ENCODE peak calls at places on chromosomes 3 and 15, in seven cellular contexts. One of them, this sample, is unnamed.

GRCh38 chr3:132773071-132773619 is 50.9 kb upstream of the NPHP3 start:
- DNase-seq in foreskin fibroblast: no peak
- DNase-seq in A549: no peak
- DNase-seq in sigmoid colon: no peak
- DNase-seq in PC-3: no peak
- DNase-seq in WERI-Rb-1: no peak
- DNase-seq in cardiac fibroblast: no peak
- DNase-seq in this sample: no peak

GRCh38 chr3:42535981-42536784 is 33.7 kb downstream of the VIPR1 start:
- DNase-seq in cardiac fibroblast: peak; percentile 29
- DNase-seq in PC-3: peak; percentile 53
- DNase-seq in WERI-Rb-1: peak; percentile 74
- DNase-seq in sigmoid colon: no peak
- DNase-seq in foreskin fibroblast: no peak
- DNase-seq in A549: peak; percentile 41
- DNase-seq in this sample: no peak

GRCh38 chr3:88997276-88997675 is 110.1 kb upstream of the EPHA3 start:
- DNase-seq in A549: no peak
- DNase-seq in cardiac fibroblast: no peak
- DNase-seq in foreskin fibroblast: no peak
- DNase-seq in PC-3: no peak
- DNase-seq in WERI-Rb-1: no peak
- DNase-seq in sigmoid colon: no peak
- DNase-seq in this sample: no peak

GRCh38 chr3:23944007-23944760 is 902 bp upstream of the NR1D2 start:
- DNase-seq in A549: no peak
- DNase-seq in sigmoid colon: no peak
- DNase-seq in cardiac fibroblast: no peak
- DNase-seq in foreskin fibroblast: no peak
- DNase-seq in PC-3: no peak
- DNase-seq in WERI-Rb-1: no peak
- DNase-seq in this sample: no peak

GRCh38 chr15:86317379-86317745 is 237.7 kb downstream of the AGBL1 start:
- DNase-seq in WERI-Rb-1: no peak
- DNase-seq in A549: no peak
- DNase-seq in cardiac fibroblast: no peak
- DNase-seq in sigmoid colon: peak; percentile 65
- DNase-seq in PC-3: no peak
- DNase-seq in foreskin fibroblast: no peak
- DNase-seq in this sample: no peak

GRCh38 chr3:54067060-54067459 is 55.3 kb upstream of the CACNA2D3 start:
- DNase-seq in foreskin fibroblast: no peak
- DNase-seq in WERI-Rb-1: no peak
- DNase-seq in A549: no peak
- DNase-seq in cardiac fibroblast: no peak
- DNase-seq in PC-3: no peak
- DNase-seq in sigmoid colon: no peak
- DNase-seq in this sample: no peak

GRCh38 chr3:54146383-54147239 is 24.3 kb downstream of the CACNA2D3 start:
- DNase-seq in A549: peak; percentile 27
- DNase-seq in WERI-Rb-1: peak; percentile 84
- DNase-seq in cardiac fibroblast: peak; percentile 64
- DNase-seq in sigmoid colon: no peak
- DNase-seq in foreskin fibroblast: no peak
- DNase-seq in PC-3: peak; percentile 52
- DNase-seq in this sample: no peak

GRCh38 chr3:15271785-15272381 is 60.5 kb downstream of the SH3BP5 start:
- DNase-seq in A549: no peak
- DNase-seq in PC-3: no peak
- DNase-seq in foreskin fibroblast: no peak
- DNase-seq in WERI-Rb-1: no peak
- DNase-seq in sigmoid colon: peak; percentile 80
- DNase-seq in cardiac fibroblast: no peak
- DNase-seq in this sample: no peak

GRCh38 chr3:187401861-187402260 is 33.7 kb downstream of the RTP4 start:
- DNase-seq in foreskin fibroblast: no peak
- DNase-seq in WERI-Rb-1: no peak
- DNase-seq in cardiac fibroblast: no peak
- DNase-seq in sigmoid colon: no peak
- DNase-seq in PC-3: no peak
- DNase-seq in A549: no peak
- DNase-seq in this sample: no peak

GRCh38 chr3:45506751-45507391 is 87.7 kb upstream of the LIMD1 start:
- DNase-seq in A549: no peak
- DNase-seq in foreskin fibroblast: no peak
- DNase-seq in WERI-Rb-1: no peak
- DNase-seq in PC-3: no peak
- DNase-seq in cardiac fibroblast: no peak
- DNase-seq in sigmoid colon: no peak
- DNase-seq in this sample: no peak

GRCh38 chr3:160027541-160028195 is 39.0 kb downstream of the IL12A start:
- DNase-seq in WERI-Rb-1: no peak
- DNase-seq in foreskin fibroblast: peak; percentile 70
- DNase-seq in sigmoid colon: no peak
- DNase-seq in cardiac fibroblast: peak; percentile 60
- DNase-seq in PC-3: peak; percentile 82
- DNase-seq in A549: no peak
- DNase-seq in this sample: peak; percentile 26

GRCh38 chr3:167880183-167880582 is 144.7 kb downstream of the SERPINI1 start:
- DNase-seq in foreskin fibroblast: no peak
- DNase-seq in A549: no peak
- DNase-seq in WERI-Rb-1: no peak
- DNase-seq in sigmoid colon: no peak
- DNase-seq in cardiac fibroblast: no peak
- DNase-seq in PC-3: no peak
- DNase-seq in this sample: no peak

GRCh38 chr15:89768071-89768500 is 8.0 kb upstream of the MESP2 start:
- DNase-seq in PC-3: no peak
- DNase-seq in A549: no peak
- DNase-seq in sigmoid colon: no peak
- DNase-seq in WERI-Rb-1: no peak
- DNase-seq in foreskin fibroblast: peak; percentile 69
- DNase-seq in cardiac fibroblast: peak; percentile 89
- DNase-seq in this sample: no peak

GRCh38 chr3:165185707-165186327 is 10.4 kb downstream of the SLITRK3 start:
- DNase-seq in foreskin fibroblast: peak; percentile 11
- DNase-seq in sigmoid colon: peak; percentile 66
- DNase-seq in PC-3: peak; percentile 73
- DNase-seq in A549: no peak
- DNase-seq in WERI-Rb-1: peak; percentile 66
- DNase-seq in cardiac fibroblast: peak; percentile 74
- DNase-seq in this sample: no peak

GRCh38 chr3:185488465-185488864 is 10.4 kb downstream of the TMEM41A start:
- DNase-seq in WERI-Rb-1: no peak
- DNase-seq in cardiac fibroblast: no peak
- DNase-seq in A549: no peak
- DNase-seq in PC-3: no peak
- DNase-seq in foreskin fibroblast: no peak
- DNase-seq in sigmoid colon: no peak
- DNase-seq in this sample: no peak

GRCh38 chr15:46892621-46893160 is 824.6 kb upstream of the SEMA6D start:
- DNase-seq in A549: no peak
- DNase-seq in sigmoid colon: no peak
- DNase-seq in WERI-Rb-1: no peak
- DNase-seq in foreskin fibroblast: peak; percentile 2
- DNase-seq in PC-3: peak; percentile 51
- DNase-seq in cardiac fibroblast: no peak
- DNase-seq in this sample: no peak

GRCh38 chr3:151210676-151211381 is 7.8 kb upstream of the GPR171 start:
- DNase-seq in cardiac fibroblast: peak; percentile 45
- DNase-seq in foreskin fibroblast: no peak
- DNase-seq in PC-3: peak; percentile 21
- DNase-seq in A549: no peak
- DNase-seq in sigmoid colon: no peak
- DNase-seq in WERI-Rb-1: no peak
- DNase-seq in this sample: no peak

GRCh38 chr15:69042531-69042930 is 28.0 kb downstream of the NOX5 start:
- DNase-seq in foreskin fibroblast: no peak
- DNase-seq in cardiac fibroblast: no peak
- DNase-seq in WERI-Rb-1: no peak
- DNase-seq in sigmoid colon: no peak
- DNase-seq in PC-3: no peak
- DNase-seq in A549: no peak
- DNase-seq in this sample: no peak

GRCh38 chr3:59978979-59979378 is 929.2 kb upstream of the CFAP20DC start:
- DNase-seq in A549: no peak
- DNase-seq in PC-3: no peak
- DNase-seq in WERI-Rb-1: no peak
- DNase-seq in sigmoid colon: no peak
- DNase-seq in foreskin fibroblast: no peak
- DNase-seq in cardiac fibroblast: no peak
- DNase-seq in this sample: no peak

GRCh38 chr15:39641187-39641889 is 60.5 kb downstream of the THBS1 start:
- DNase-seq in cardiac fibroblast: no peak
- DNase-seq in sigmoid colon: no peak
- DNase-seq in PC-3: peak; percentile 89
- DNase-seq in A549: no peak
- DNase-seq in foreskin fibroblast: no peak
- DNase-seq in WERI-Rb-1: no peak
- DNase-seq in this sample: no peak

GRCh38 chr15:73022156-73022555 is 30.1 kb upstream of the NEO1 start:
- DNase-seq in sigmoid colon: no peak
- DNase-seq in A549: no peak
- DNase-seq in WERI-Rb-1: no peak
- DNase-seq in cardiac fibroblast: no peak
- DNase-seq in PC-3: no peak
- DNase-seq in foreskin fibroblast: peak; percentile 10
- DNase-seq in this sample: no peak

GRCh38 chr3:52240886-52241244 is 1.9 kb upstream of the TWF2 start:
- DNase-seq in sigmoid colon: no peak
- DNase-seq in WERI-Rb-1: no peak
- DNase-seq in foreskin fibroblast: no peak
- DNase-seq in A549: no peak
- DNase-seq in cardiac fibroblast: no peak
- DNase-seq in PC-3: no peak
- DNase-seq in this sample: no peak

GRCh38 chr15:100167884-100168375 is 173.8 kb downstream of the ADAMTS17 start:
- DNase-seq in PC-3: no peak
- DNase-seq in sigmoid colon: no peak
- DNase-seq in foreskin fibroblast: no peak
- DNase-seq in WERI-Rb-1: no peak
- DNase-seq in A549: no peak
- DNase-seq in cardiac fibroblast: no peak
- DNase-seq in this sample: no peak
- H3K4me3 ChIP-seq in PC-3: no peak overlapping the region
- H3K4me3 ChIP-seq in sigmoid colon: no peak overlapping the region
- H3K4me3 ChIP-seq in foreskin fibroblast: no peak overlapping the region
- H3K4me3 ChIP-seq in WERI-Rb-1: no peak overlapping the region
- H3K4me3 ChIP-seq in A549: no peak overlapping the region
- H3K4me3 ChIP-seq in cardiac fibroblast: no peak overlapping the region
- H3K4me3 ChIP-seq in this sample: no peak overlapping the region

GRCh38 chr3:123258811-123259420 is 57.2 kb downstream of the SEC22A start:
- DNase-seq in A549: peak; percentile 22
- DNase-seq in WERI-Rb-1: no peak
- DNase-seq in PC-3: peak; percentile 81
- DNase-seq in foreskin fibroblast: peak; percentile 37
- DNase-seq in cardiac fibroblast: peak; percentile 82
- DNase-seq in sigmoid colon: no peak
- DNase-seq in this sample: no peak
- TF ChIP-seq CTCF in A549: peak; percentile 85
- TF ChIP-seq CTCF in WERI-Rb-1: peak; percentile 24
- TF ChIP-seq CTCF in PC-3: peak; percentile 91
- TF ChIP-seq CTCF in foreskin fibroblast: peak; percentile 56
- TF ChIP-seq CTCF in cardiac fibroblast: peak; percentile 59
- TF ChIP-seq CTCF in sigmoid colon: peak; percentile 32
- TF ChIP-seq CTCF in this sample: peak; percentile 23

DNA sequence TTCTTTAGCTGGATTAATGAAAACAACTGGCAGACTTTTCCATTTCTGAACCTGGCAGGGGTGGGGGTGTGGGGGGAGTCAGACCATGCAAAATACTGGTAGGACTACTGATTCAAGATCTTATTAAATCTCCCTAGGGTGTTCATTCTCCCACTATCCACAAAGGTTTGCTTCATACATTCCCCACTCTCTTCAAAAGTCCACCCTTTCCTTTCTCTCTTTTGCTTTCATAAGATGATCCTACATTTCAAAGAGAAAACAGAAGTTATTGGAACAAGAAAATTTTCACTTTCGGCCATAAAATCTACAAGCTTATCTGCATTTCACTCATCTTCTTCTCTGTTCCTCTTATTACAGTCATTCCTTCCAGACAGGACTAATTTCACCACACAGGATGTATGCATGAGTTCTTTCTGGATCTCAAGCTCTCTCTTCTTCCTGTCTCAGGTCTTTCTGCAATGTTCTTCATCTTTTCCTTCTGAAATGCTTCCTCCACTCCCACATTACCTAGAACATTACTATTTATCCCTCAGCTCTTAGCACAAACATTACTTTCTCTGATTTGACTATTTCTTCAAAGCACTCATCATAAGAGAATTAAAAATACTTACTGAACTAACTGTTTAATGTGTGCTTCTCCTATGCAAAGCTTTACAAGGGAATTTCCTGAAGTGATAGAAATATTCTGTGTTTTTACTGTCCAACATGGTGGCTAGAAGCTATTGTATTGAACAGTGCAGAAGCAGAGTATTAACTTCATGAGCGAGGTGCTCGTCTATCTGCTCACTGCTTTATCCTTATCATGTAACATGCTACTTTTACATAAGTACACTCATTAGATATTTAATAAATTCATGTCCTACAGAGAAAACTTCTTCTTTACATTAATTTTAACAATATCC is 238.9 kb downstream of the ISL2 start:
- DNase-seq in A549: no peak
- DNase-seq in foreskin fibroblast: no peak
- DNase-seq in WERI-Rb-1: no peak
- DNase-seq in cardiac fibroblast: no peak
- DNase-seq in sigmoid colon: no peak
- DNase-seq in PC-3: no peak
- DNase-seq in this sample: no peak
- H3K4me3 ChIP-seq in A549: no peak overlapping the region
- H3K4me3 ChIP-seq in foreskin fibroblast: no peak overlapping the region
- H3K4me3 ChIP-seq in WERI-Rb-1: no peak overlapping the region
- H3K4me3 ChIP-seq in cardiac fibroblast: no peak overlapping the region
- H3K4me3 ChIP-seq in sigmoid colon: no peak overlapping the region
- H3K4me3 ChIP-seq in PC-3: no peak overlapping the region
- H3K4me3 ChIP-seq in this sample: no peak overlapping the region

DNA sequence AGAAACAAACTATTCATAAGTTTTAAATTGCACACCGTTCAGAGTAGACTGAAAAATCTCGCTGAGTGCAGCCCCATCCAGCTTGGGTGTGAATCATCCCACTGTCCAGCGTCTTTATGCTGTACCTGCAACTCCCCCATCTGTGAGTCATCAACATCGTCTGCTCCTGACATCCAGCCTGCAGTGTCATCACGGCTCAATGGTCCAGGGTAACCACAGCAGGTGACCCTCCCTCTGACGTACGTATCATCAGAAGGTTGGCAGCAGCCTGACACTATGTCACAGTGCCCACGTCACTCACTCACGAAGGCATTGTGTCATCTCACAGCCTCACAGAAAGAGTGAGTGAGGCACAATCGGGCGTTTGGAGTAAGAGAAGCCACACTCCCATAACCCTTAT is 65.2 kb downstream of the TPRA1 start:
- DNase-seq in WERI-Rb-1: no peak
- DNase-seq in cardiac fibroblast: peak; percentile 29
- DNase-seq in sigmoid colon: no peak
- DNase-seq in PC-3: peak; percentile 89
- DNase-seq in A549: peak; percentile 78
- DNase-seq in foreskin fibroblast: no peak
- DNase-seq in this sample: no peak
- TF ChIP-seq CTCF in WERI-Rb-1: no peak
- TF ChIP-seq CTCF in cardiac fibroblast: no peak
- TF ChIP-seq CTCF in sigmoid colon: no peak
- TF ChIP-seq CTCF in PC-3: no peak
- TF ChIP-seq CTCF in A549: no peak
- TF ChIP-seq CTCF in foreskin fibroblast: no peak
- TF ChIP-seq CTCF in this sample: no peak